ENCODE peak calls at places on chromosomes 3 and 15, in eight cellular contexts. M, Z, H, S, X, N, D and Y are unnamed samples.

GRCh38 chr15:91655891-91656290 is 197.6 kb upstream of the SLCO3A1 start:
- DNase-seq in D (no peak), M (no peak), Z (no peak), H (no peak), N (no peak), X (no peak), S (no peak), Y (no peak)

GRCh38 chr3:191915717-191916116 is 454.8 kb downstream of the PYDC2 start:
- DNase-seq in M (no peak), H (no peak), S (no peak), Z (no peak), D (no peak), N (no peak), X (no peak), Y (no peak)

GRCh38 chr3:101182734-101183133 is 137.6 kb downstream of the IMPG2 start:
- DNase-seq in S (no peak), D (no peak), Z (peak; percentile 40), M (peak; percentile 48), N (no peak), X (no peak), H (no peak), Y (no peak)

GRCh38 chr3:12629560-12629959 is 34.4 kb downstream of the RAF1 start:
- DNase-seq in M (peak; percentile 65), Z (peak; percentile 15), X (no peak), D (no peak), H (no peak), N (no peak), S (no peak), Y (no peak)

GRCh38 chr15:84668221-84668982 is 10.4 kb upstream of the NMB start:
- DNase-seq in X (no peak), D (no peak), N (no peak), H (no peak), Z (no peak), S (no peak), M (no peak), Y (no peak)

GRCh38 chr15:25783607-25784131 is 79.5 kb downstream of the ATP10A start:
- DNase-seq in N (no peak), D (no peak), Z (peak; percentile 28), S (peak; percentile 68), M (peak; percentile 72), H (peak; percentile 54), X (peak; percentile 88), Y (no peak)

GRCh38 chr3:38805765-38806386 is 10.1 kb downstream of the SCN10A start:
- DNase-seq in X (peak; percentile 95), M (peak; percentile 80), S (peak; percentile 95), D (peak; percentile 84), H (peak; percentile 68), Z (peak; percentile 85), N (peak; percentile 88), Y (peak; percentile 46)

GRCh38 chr15:99401971-99402732 is 150.9 kb downstream of the LRRC28 start:
- DNase-seq in X (no peak), H (no peak), S (no peak), Z (no peak), M (no peak), D (no peak), N (no peak), Y (no peak)

GRCh38 chr3:48238506-48239085 is 2.3 kb upstream of the ZNF589 start:
- DNase-seq in M (peak; percentile 67), N (no peak), H (no peak), S (no peak), Z (no peak), X (no peak), D (no peak), Y (no peak)

GRCh38 chr15:28192772-28193171 is 93.7 kb upstream of the OCA2 start:
- DNase-seq in M (no peak), N (no peak), S (no peak), H (no peak), Z (no peak), D (no peak), X (no peak), Y (no peak)

GRCh38 chr3:42979044-42979962 is at the start of gene GASK1A:
- DNase-seq in M (peak; percentile 59), Z (peak; percentile 53), N (peak; percentile 58), D (peak; percentile 6), H (no peak), S (peak; percentile 74), X (peak; percentile 89), Y (no peak)

GRCh38 chr3:190005343-190006113 is 115.2 kb downstream of the P3H2 start:
- DNase-seq in M (no peak), D (no peak), X (no peak), S (no peak), N (no peak), Z (no peak), H (no peak), Y (no peak)

GRCh38 chr3:159443266-159443665 is 545.4 kb upstream of the IL12A start:
- DNase-seq in D (no peak), X (no peak), S (no peak), Z (no peak), N (no peak), H (no peak), M (peak; percentile 58), Y (no peak)
- TF ChIP-seq EZH2phosphoT487 in D (no peak), X (no peak), S (no peak), Z (no peak), N (no peak), H (no peak), M (no peak), Y (no peak)

DNA sequence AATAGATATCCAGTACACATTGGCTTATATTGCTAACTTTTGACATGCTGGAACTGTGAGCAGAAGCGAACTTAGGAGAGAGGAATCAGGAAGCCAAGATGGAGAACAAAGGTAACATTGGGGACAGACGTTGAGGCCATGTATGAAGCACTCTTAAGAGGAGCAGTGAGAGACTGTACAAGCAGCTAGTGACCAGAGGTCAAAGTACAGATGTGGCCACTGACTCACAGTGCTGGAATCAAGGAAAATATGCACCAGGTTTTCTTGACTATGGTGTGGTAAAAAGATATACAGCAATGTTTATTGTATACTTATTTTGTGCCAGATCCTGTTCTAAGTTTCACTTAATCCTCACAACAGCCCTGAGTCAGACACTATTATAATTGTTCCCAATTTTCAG is 2.0 kb upstream of the IL20RB start:
- DNase-seq in S (no peak), H (no peak), N (peak; percentile 69), Z (peak; percentile 68), M (peak; percentile 86), D (no peak), X (no peak), Y (peak; percentile 77)
- TF ChIP-seq EZH2phosphoT487 in S (no peak), H (no peak), N (no peak), Z (no peak), M (no peak), D (no peak), X (no peak), Y (no peak)

GRCh38 chr3:83938491-83938890 is 1020.3 kb upstream of the CADM2 start:
- DNase-seq in M (no peak), Z (peak; percentile 67), H (no peak), S (no peak), D (no peak), X (no peak), N (no peak), Y (no peak)

GRCh38 chr3:83928903-83929302 is 1029.9 kb upstream of the CADM2 start:
- DNase-seq in D (no peak), H (no peak), M (no peak), Z (no peak), S (no peak), N (no peak), X (no peak), Y (no peak)

DNA sequence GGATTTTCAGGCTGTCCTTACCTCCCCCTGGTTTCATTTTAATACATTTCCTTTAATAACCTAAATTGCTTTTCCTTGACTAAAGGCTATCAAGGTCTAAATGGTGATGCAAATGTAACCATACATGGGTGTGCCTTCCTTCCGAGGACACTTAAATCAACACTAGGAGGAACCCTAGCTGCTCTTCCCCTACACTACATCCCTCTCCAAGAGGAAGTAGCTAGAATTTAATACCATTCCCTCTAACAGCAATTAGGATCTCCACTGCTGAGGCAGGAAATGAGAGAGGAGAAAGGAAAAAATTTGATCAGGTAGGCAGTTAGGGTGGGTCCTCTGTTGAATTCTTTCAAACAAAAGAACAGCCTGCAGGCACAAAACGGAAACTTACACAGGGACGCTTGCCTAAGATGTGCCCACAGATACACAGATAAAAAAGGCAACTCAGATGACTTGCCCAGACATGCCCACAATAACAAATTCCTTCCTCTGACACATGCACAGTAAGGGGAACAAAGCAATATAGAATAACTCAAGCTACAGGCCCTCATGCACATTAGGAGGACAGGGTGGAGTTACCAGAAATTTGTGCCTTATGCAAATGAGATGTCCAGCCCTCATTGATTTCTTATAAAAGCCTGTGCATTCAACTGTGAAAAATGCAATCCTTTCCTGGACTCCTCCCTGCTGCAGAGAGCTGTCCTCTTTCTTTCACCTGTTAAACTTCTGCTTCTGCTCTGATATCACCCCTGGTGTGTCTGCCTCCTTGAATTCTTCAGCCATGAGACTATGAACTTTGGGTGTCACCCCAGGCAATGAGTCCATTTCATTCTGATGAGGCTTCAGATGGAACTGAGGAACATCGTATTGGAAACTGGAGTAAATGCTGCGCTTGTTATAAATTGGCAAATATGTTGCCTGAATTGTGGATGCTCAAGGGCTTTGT is 1024.3 kb upstream of the CADM2 start:
- DNase-seq in H (no peak), X (peak; percentile 4), N (no peak), D (peak; percentile 76), M (no peak), S (no peak), Z (peak; percentile 96), Y (no peak)
- TF ChIP-seq EZH2phosphoT487 in H (no peak), X (no peak), N (no peak), D (no peak), M (no peak), S (no peak), Z (no peak), Y (no peak)

GRCh38 chr3:58176185-58176530 is 34.6 kb downstream of the DNASE1L3 start:
- DNase-seq in Z (no peak), M (no peak), H (no peak), S (no peak), D (no peak), N (no peak), X (no peak), Y (no peak)

GRCh38 chr3:58175429-58176184 is 35.2 kb downstream of the DNASE1L3 start:
- DNase-seq in S (peak; percentile 33), H (no peak), N (peak; percentile 62), Z (no peak), M (peak; percentile 39), D (no peak), X (peak; percentile 55), Y (no peak)

GRCh38 chr3:58177747-58178527 is 32.8 kb downstream of the DNASE1L3 start:
- DNase-seq in Z (peak; percentile 89), D (peak; percentile 77), H (peak; percentile 85), N (peak; percentile 93), S (peak; percentile 91), M (peak; percentile 89), X (peak; percentile 93), Y (peak; percentile 51)

GRCh38 chr3:58178528-58179234 is 32.1 kb downstream of the DNASE1L3 start:
- DNase-seq in D (no peak), N (no peak), H (peak; percentile 15), X (no peak), M (no peak), Z (no peak), S (no peak), Y (no peak)

DNA sequence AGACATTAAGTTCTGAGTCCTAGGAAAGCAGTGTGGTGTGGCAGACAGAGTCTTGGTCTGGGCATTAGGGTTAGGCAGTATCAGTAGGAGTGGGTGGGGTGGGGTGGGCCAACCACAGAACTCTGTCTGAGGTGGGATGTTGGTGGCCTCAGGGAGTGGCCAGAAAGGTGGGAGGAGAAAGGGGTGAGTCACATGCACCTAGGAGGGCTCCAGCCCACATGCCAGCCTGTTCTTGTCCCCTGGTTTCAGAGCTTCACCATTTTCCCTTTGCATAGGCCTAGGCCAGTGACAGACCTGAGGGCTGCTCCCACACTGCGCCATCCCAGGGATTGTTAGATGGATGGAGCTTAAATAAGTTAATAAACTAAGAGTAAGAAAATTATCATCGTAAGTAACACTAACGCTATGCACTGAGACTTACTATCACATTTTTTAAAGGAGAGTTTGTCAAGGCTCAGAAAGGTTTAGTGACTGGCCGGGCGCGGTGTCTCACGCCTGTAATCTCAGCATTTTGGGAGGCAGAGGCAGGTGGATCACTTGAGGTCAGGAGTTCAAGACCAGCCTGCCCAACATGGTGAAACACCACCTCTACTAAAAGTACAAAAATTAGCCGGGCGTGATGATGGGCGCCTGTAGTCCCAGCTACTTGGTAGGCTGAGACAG is 33.8 kb downstream of the DNASE1L3 start:
- DNase-seq in N (no peak), D (no peak), S (no peak), Z (no peak), M (peak; percentile 24), H (no peak), X (no peak), Y (no peak)
- TF ChIP-seq EZH2phosphoT487 in N (no peak), D (no peak), S (no peak), Z (no peak), M (no peak), H (no peak), X (no peak), Y (no peak)